ENCODE peak calls at places on chromosomes 1 and 21, in four cellular contexts. Y, F, P and G are unnamed samples.

GRCh38 chr1:22117851-22118250 is 25.0 kb downstream of the WNT4 start:
- DNase-seq in Y (no peak), F (no peak), P (no peak), G (peak; percentile 31)

GRCh38 chr1:205568469-205569361 is 63.1 kb downstream of the ELK4 start:
- DNase-seq in Y (no peak), F (no peak), P (no peak), G (no peak)

GRCh38 chr1:93722081-93723031 is 40.7 kb upstream of the BCAR3 start:
- DNase-seq in Y (no peak), F (no peak), P (no peak), G (no peak)

GRCh38 chr1:150150511-150151021 is 850 bp downstream of the PLEKHO1 start:
- DNase-seq in Y (no peak), F (no peak), P (peak; percentile 35), G (no peak)

GRCh38 chr1:150207278-150207971 is 28.5 kb downstream of the ANP32E start:
- DNase-seq in Y (no peak), F (no peak), P (no peak), G (no peak)

GRCh38 chr1:110566836-110567235 is 39.3 kb downstream of the KCNA2 start:
- DNase-seq in Y (no peak), F (no peak), P (no peak), G (no peak)

GRCh38 chr1:178243890-178244289 is 150.0 kb downstream of the RASAL2 start:
- DNase-seq in Y (no peak), F (no peak), P (no peak), G (no peak)

GRCh38 chr1:91676030-91676429 is 175.4 kb downstream of the CDC7 start:
- DNase-seq in Y (no peak), F (no peak), P (no peak), G (no peak)

GRCh38 chr1:12275370-12275769 is 45.5 kb downstream of the VPS13D start:
- DNase-seq in Y (no peak), F (no peak), P (no peak), G (no peak)

GRCh38 chr1:26959722-26960624 is at the start of gene KDF1:
- DNase-seq in Y (no peak), F (no peak), P (peak; percentile 73), G (no peak)

GRCh38 chr1:212514056-212514614 is 81.4 kb downstream of the NENF start:
- DNase-seq in Y (no peak), F (peak; percentile 98), P (no peak), G (no peak)

GRCh38 chr1:247528812-247529474 is 7.3 kb downstream of the OR2C3 start:
- DNase-seq in Y (no peak), F (no peak), P (no peak), G (no peak)

GRCh38 chr1:112359961-112360767 is 35.9 kb upstream of the CTTNBP2NL start:
- DNase-seq in Y (peak; percentile 34), F (no peak), P (no peak), G (no peak)

GRCh38 chr1:180646093-180646492 is 14.3 kb downstream of the XPR1 start:
- DNase-seq in Y (no peak), F (no peak), P (no peak), G (no peak)

GRCh38 chr1:112808861-112809684 is 93.9 kb upstream of the PPM1J start:
- DNase-seq in Y (peak; percentile 88), F (peak; percentile 44), P (peak; percentile 45), G (peak; percentile 77)

GRCh38 chr1:65881070-65881594 is 88.4 kb downstream of the PDE4B start:
- DNase-seq in Y (no peak), F (no peak), P (no peak), G (no peak)

GRCh38 chr1:2248127-2248826 is 20.2 kb downstream of the SKI start:
- DNase-seq in Y (no peak), F (no peak), P (no peak), G (no peak)

GRCh38 chr21:38881041-38881570 is 75.4 kb downstream of the ETS2 start:
- DNase-seq in Y (no peak), F (no peak), P (no peak), G (no peak)